ENCODE peak calls at places on chromosomes 13 and 19, in nine cellular contexts. U is activated CD4-positive, alpha-beta T cell treated with anti-CD3 and anti-CD28 coated beads for 36 hours; Q is effector CD4-positive, alpha-beta T cell; B is BE2C; D is AG09319; T is stimulated activated CD8-positive, alpha-beta memory T cell treated with anti-CD3 and anti-CD28 coated beads, Interleukin-15, amount 100 ng/mL, for 4 hours; V is activated T-helper 9 cell treated with anti-CD3 and anti-CD28 coated beads, Interleukin-2, amount 50 U/mL, for 16 hours; Y is HuH-7.5; W is lower leg skin. Z is an unnamed sample.

GRCh38 chr13:94710881-94711560 is 1.3 kb downstream of the SOX21 start:
- DNase-seq in U (peak; percentile 52), Q (no peak), B (peak; percentile 56), D (no peak), T (no peak), V (no peak), Y (peak; percentile 73), W (no peak), Z (no peak)

GRCh38 chr19:36482876-36483275 is 6.5 kb downstream of the ZNF566 start:
- DNase-seq in U (no peak), Q (no peak), B (no peak), D (no peak), T (no peak), V (no peak), Y (no peak), W (no peak), Z (no peak)

GRCh38 chr13:34064456-34065205 is 246.7 kb downstream of the RFC3 start:
- DNase-seq in U (no peak), Q (no peak), B (no peak), D (no peak), T (no peak), V (no peak), Y (no peak), W (no peak), Z (no peak)

GRCh38 chr13:105974380-105974779 is 561.1 kb downstream of the EFNB2 start:
- DNase-seq in U (no peak), Q (no peak), B (no peak), D (no peak), T (no peak), V (no peak), Y (no peak), W (no peak), Z (no peak)

GRCh38 chr13:110914293-110915056 is 394 bp downstream of the ANKRD10 start:
- DNase-seq in U (peak; percentile 86), Q (peak; percentile 61), B (peak; percentile 87), D (no peak), T (peak; percentile 58), V (peak; percentile 62), Y (peak; percentile 27), W (peak; percentile 94), Z (peak; percentile 57)

GRCh38 chr19:23882493-23882892 is 32.2 kb upstream of the ZNF726 start:
- DNase-seq in U (no peak), Q (no peak), B (no peak), D (no peak), T (no peak), V (no peak), Y (no peak), W (no peak), Z (no peak)

GRCh38 chr13:30338952-30339351 is 31.6 kb upstream of the KATNAL1 start:
- DNase-seq in U (no peak), Q (no peak), B (no peak), D (no peak), T (no peak), V (no peak), Y (no peak), W (no peak), Z (no peak)

GRCh38 chr13:100957741-100958140 is 283.1 kb upstream of the TMTC4 start:
- DNase-seq in U (no peak), Q (no peak), B (no peak), D (no peak), T (no peak), V (no peak), Y (no peak), W (no peak), Z (no peak)

GRCh38 chr13:57470491-57470890 is 161.1 kb upstream of the PCDH17 start:
- DNase-seq in U (no peak), Q (no peak), B (no peak), D (no peak), T (no peak), V (no peak), Y (no peak), W (no peak), Z (no peak)

GRCh38 chr13:25018729-25019115 is 77.2 kb upstream of the PABPC3 start:
- DNase-seq in U (peak; percentile 6), Q (no peak), B (no peak), D (no peak), T (no peak), V (no peak), Y (no peak), W (no peak), Z (no peak)

GRCh38 chr19:57682226-57682766 is 519 bp downstream of the ZNF551 start:
- DNase-seq in U (no peak), Q (no peak), B (no peak), D (no peak), T (no peak), V (no peak), Y (peak; percentile 27), W (no peak), Z (no peak)

GRCh38 chr13:30802953-30803478 is 67.7 kb downstream of the ALOX5AP start:
- DNase-seq in U (peak; percentile 91), Q (peak; percentile 69), B (peak; percentile 89), D (peak; percentile 40), T (peak; percentile 56), V (peak; percentile 71), Y (peak; percentile 65), W (peak; percentile 97), Z (peak; percentile 78)

GRCh38 chr13:45242070-45242469 is 41.2 kb upstream of the KCTD4 start:
- DNase-seq in U (no peak), Q (no peak), B (peak; percentile 14), D (no peak), T (no peak), V (no peak), Y (no peak), W (no peak), Z (no peak)

GRCh38 chr19:48925240-48925843 is 8.2 kb upstream of the DHDH start:
- DNase-seq in U (no peak), Q (no peak), B (no peak), D (peak; percentile 29), T (no peak), V (no peak), Y (no peak), W (no peak), Z (no peak)

GRCh38 chr19:46670874-46671273 is 9.9 kb upstream of the DACT3 start:
- DNase-seq in U (no peak), Q (no peak), B (no peak), D (no peak), T (no peak), V (no peak), Y (no peak), W (no peak), Z (no peak)

GRCh38 chr19:18419195-18419698 is at the start of gene SSBP4:
- DNase-seq in U (peak; percentile 82), Q (peak; percentile 62), B (peak; percentile 84), D (no peak), T (no peak), V (peak; percentile 62), Y (peak; percentile 98), W (no peak), Z (peak; percentile 76)

GRCh38 chr13:92573467-92574057 is 653.0 kb upstream of the GPC6 start:
- DNase-seq in U (no peak), Q (no peak), B (peak; percentile 50), D (no peak), T (no peak), V (no peak), Y (peak; percentile 3), W (no peak), Z (no peak)

GRCh38 chr19:10037809-10038208 is 24.5 kb downstream of the RDH8 start:
- DNase-seq in U (no peak), Q (no peak), B (no peak), D (no peak), T (no peak), V (no peak), Y (no peak), W (no peak), Z (no peak)

GRCh38 chr13:106573279-106573831 is 5.4 kb upstream of the ARGLU1 start:
- DNase-seq in U (no peak), Q (no peak), B (no peak), D (no peak), T (no peak), V (no peak), Y (no peak), W (no peak), Z (no peak)

GRCh38 chr19:3785938-3786824 is at the start of gene MATK:
- DNase-seq in U (peak; percentile 50), Q (no peak), B (no peak), D (no peak), T (no peak), V (no peak), Y (no peak), W (no peak), Z (peak; percentile 13)

GRCh38 chr19:6223461-6224307 is 56.1 kb downstream of the MLLT1 start:
- DNase-seq in U (no peak), Q (no peak), B (no peak), D (no peak), T (no peak), V (no peak), Y (no peak), W (peak; percentile 85), Z (no peak)

GRCh38 chr13:74153316-74153715 is 19.1 kb upstream of the KLF12 start:
- DNase-seq in U (no peak), Q (no peak), B (no peak), D (no peak), T (no peak), V (no peak), Y (no peak), W (no peak), Z (no peak)

GRCh38 chr13:29154390-29154789 is 334.3 kb downstream of the MTUS2 start:
- DNase-seq in U (no peak), Q (no peak), B (no peak), D (no peak), T (no peak), V (no peak), Y (no peak), W (no peak), Z (no peak)

GRCh38 chr13:112696869-112697465 is 7.1 kb downstream of the ATP11A start:
- DNase-seq in U (no peak), Q (no peak), B (no peak), D (no peak), T (no peak), V (no peak), Y (no peak), W (peak; percentile 69), Z (no peak)

GRCh38 chr19:46678110-46678732 is 17.2 kb upstream of the DACT3 start:
- DNase-seq in U (peak; percentile 83), Q (peak; percentile 33), B (peak; percentile 69), D (no peak), T (no peak), V (peak; percentile 16), Y (no peak), W (no peak), Z (peak; percentile 58)

GRCh38 chr13:75762066-75762937 is 126.2 kb downstream of the LMO7 start:
- DNase-seq in U (peak; percentile 51), Q (no peak), B (no peak), D (no peak), T (no peak), V (no peak), Y (no peak), W (no peak), Z (peak; percentile 12)

GRCh38 chr19:13420780-13421179 is 85.5 kb downstream of the CACNA1A start:
- DNase-seq in U (no peak), Q (no peak), B (no peak), D (no peak), T (no peak), V (no peak), Y (no peak), W (no peak), Z (no peak)

GRCh38 chr13:48580185-48580803 is 47.4 kb upstream of the RCBTB2 start:
- DNase-seq in U (peak; percentile 81), Q (peak; percentile 70), B (peak; percentile 71), D (peak; percentile 35), T (peak; percentile 45), V (peak; percentile 44), Y (peak; percentile 23), W (peak; percentile 92), Z (peak; percentile 74)

GRCh38 chr13:32889986-32890565 is 126.1 kb upstream of the KL start:
- DNase-seq in U (no peak), Q (no peak), B (no peak), D (no peak), T (no peak), V (no peak), Y (no peak), W (no peak), Z (no peak)

GRCh38 chr19:58346961-58347929 is 6.0 kb downstream of the A1BG start:
- DNase-seq in U (peak; percentile 87), Q (peak; percentile 43), B (peak; percentile 85), D (peak; percentile 44), T (peak; percentile 46), V (peak; percentile 59), Y (no peak), W (no peak), Z (peak; percentile 55)

GRCh38 chr13:36133950-36134349 is 2.8 kb upstream of the DCLK1 start:
- DNase-seq in U (no peak), Q (no peak), B (no peak), D (no peak), T (no peak), V (no peak), Y (no peak), W (no peak), Z (no peak)